ENCODE peak calls at places on chromosome 2, in five cellular contexts. O is Peyer's patch, J is neuronal stem cell, M is upper lobe of right lung, G is tibial nerve. E is an unnamed sample.

GRCh38 chr2:237384672-237385020 is 29.3 kb downstream of the COL6A3 start:
- DNase-seq in J (no peak), O (no peak), G (no peak), M (no peak), E (no peak)

GRCh38 chr2:168156661-168157060 is 90.7 kb downstream of the STK39 start:
- DNase-seq in G (no peak), O (peak; percentile 66), M (no peak), J (no peak), E (peak; percentile 69)

GRCh38 chr2:26653207-26654060 is 12.3 kb upstream of the CIB4 start:
- DNase-seq in G (no peak), O (peak; percentile 30), J (no peak), M (peak; percentile 63), E (no peak)

GRCh38 chr2:72116081-72116533 is 31.6 kb downstream of the CYP26B1 start:
- DNase-seq in J (no peak), M (no peak), G (no peak), O (no peak), E (no peak)

GRCh38 chr2:152468832-152469692 is 134.1 kb downstream of the FMNL2 start:
- DNase-seq in J (no peak), M (no peak), G (no peak), O (no peak), E (no peak)

GRCh38 chr2:44967056-44967455 is 25.6 kb downstream of the SIX3 start:
- DNase-seq in J (no peak), O (no peak), M (no peak), G (no peak), E (no peak)

GRCh38 chr2:212528106-212528856 is 10.3 kb downstream of the ERBB4 start:
- DNase-seq in O (no peak), G (no peak), M (no peak), J (no peak), E (no peak)

GRCh38 chr2:196101325-196101981 is 32.8 kb upstream of the DNAH7 start:
- DNase-seq in J (no peak), M (no peak), G (no peak), O (peak; percentile 76), E (no peak)

GRCh38 chr2:218010116-218010837 is 7.5 kb upstream of the TNS1 start:
- DNase-seq in J (peak; percentile 51), G (no peak), O (peak; percentile 58), M (peak; percentile 76), E (peak; percentile 84)

GRCh38 chr2:119068154-119068725 is 90.3 kb downstream of the C1QL2 start:
- DNase-seq in M (no peak), J (no peak), G (no peak), O (no peak), E (no peak)

GRCh38 chr2:150575861-150576260 is 88.4 kb upstream of the RND3 start:
- DNase-seq in G (no peak), J (no peak), M (no peak), O (no peak), E (no peak)

GRCh38 chr2:32838418-32838817 is 108.3 kb upstream of the LTBP1 start:
- DNase-seq in O (no peak), G (no peak), M (no peak), J (no peak), E (no peak)

GRCh38 chr2:201618744-201619654 is 24.3 kb downstream of the TMEM237 start:
- DNase-seq in M (peak; percentile 90), J (no peak), O (peak; percentile 50), G (peak; percentile 46), E (peak; percentile 88)

DNA sequence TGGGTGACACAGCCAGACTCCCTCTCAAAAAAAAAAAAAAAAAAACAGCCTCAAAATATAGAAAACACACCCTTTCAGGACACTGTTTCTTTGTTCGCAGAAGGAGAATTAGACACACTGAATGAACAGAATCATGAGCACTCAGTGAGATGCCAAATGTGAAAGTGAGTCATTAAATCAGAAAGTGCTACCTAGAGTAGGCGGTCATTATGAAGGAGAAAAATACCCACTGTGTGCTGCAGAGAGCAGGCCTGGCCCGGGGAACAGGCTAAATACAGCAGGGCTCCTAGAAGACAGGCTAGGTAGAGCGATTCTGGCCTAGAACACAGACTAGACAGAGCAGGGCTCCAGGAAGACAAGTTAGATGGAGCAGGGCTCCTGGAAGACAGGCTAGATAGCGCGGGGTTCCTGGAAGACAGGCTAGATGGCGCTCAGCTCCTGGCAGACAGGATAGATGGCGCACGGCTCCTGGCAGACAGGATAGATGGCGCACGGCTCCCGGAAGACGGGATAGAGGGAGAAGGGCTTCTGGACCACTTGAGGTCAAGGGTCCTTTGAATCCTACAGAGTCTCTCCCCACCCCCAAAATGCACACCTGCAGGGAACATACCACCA is 43.3 kb upstream of the SLC66A3 start:
- DNase-seq in G (no peak), J (no peak), O (peak; percentile 39), M (peak; percentile 21), E (no peak)
- H3K27ac ChIP-seq in G (no peak overlapping the region), J (no peak overlapping the region), O (no peak overlapping the region), M (no peak overlapping the region), E (no peak overlapping the region)

GRCh38 chr2:139055165-139055564 is 275.0 kb upstream of the NXPH2 start:
- DNase-seq in J (no peak), O (no peak), M (no peak), G (no peak), E (no peak)

DNA sequence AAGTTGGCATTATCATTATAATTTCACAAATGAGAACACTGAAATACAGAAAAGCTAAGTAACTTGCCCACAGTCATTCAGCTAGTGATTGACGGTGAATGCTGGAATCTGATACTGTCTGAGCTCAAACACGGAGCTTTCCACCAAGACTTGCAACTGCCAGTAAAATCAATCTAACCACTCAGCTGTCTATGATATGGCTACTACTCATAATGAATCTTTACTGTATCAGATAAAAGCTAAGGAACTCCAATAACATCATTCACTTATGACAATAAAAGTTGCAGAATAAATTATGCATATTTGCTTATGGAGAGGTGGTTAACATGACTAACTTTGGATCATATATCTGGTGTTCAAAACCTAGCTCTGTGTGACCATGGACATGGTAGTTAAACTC is 279.4 kb upstream of the NXPH2 start:
- DNase-seq in O (no peak), J (no peak), G (no peak), M (no peak), E (no peak)
- H3K27ac ChIP-seq in O (no peak overlapping the region), J (no peak overlapping the region), G (no peak overlapping the region), M (no peak overlapping the region), E (no peak overlapping the region)

DNA sequence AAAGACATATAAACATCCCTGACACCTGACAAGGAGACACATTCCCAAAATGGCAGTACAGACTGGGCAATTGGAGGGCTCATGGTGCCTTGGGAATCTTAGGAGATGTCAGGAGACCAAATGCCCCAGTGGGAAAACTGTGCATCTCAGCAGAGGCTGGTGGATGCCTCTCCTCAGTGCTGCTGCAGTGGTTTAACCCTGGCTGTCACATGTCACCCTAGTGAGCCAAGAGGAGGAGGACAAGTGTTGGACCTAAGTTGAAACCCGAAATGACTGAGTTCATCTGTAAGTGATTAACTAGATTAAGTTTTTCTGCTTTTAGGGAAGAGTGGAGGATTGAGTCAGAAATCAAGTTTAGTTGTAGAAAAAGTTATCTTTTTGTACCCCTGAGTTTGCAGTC is 5.2 kb upstream of the NAGK start:
- DNase-seq in J (no peak), G (no peak), M (no peak), O (no peak), E (no peak)
- H3K27ac ChIP-seq in J (no peak overlapping the region), G (no peak overlapping the region), M (no peak overlapping the region), O (no peak overlapping the region), E (no peak overlapping the region)

DNA sequence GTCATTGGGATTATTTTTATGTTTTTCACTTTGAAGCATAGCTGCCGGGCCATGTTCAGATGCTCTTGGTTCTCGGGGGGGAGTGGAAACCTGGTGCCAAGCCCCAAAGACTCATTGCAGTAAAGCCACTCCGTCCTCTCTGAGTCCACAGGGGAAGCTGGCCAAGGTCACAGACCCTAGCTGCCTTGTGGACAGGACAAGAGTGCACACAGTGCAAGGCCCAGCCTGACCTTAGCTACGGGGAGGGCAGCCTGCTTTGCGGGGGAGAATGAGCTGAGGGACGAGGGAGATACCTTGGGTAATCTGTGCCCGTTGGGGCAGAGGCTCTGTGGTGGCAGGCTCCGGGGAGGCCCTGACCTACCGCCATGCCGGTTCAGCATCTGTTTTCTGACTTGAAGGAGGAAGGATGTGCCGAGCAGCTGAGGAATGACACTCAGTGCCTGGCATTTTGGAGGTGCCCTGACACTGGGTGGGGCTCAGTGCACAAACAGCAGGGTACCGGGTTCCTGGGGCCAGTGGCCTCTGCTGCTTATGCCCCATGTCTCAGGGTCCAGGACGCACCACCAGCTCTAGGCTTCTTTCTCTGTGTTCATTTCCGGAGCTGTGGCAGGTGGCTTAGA is 87.2 kb downstream of the STPG4 start:
- DNase-seq in M (no peak), O (no peak), J (no peak), G (no peak), E (no peak)
- H3K27ac ChIP-seq in M (peak overlapping the region; percentile 61), O (peak overlapping the region; percentile 91), J (no peak overlapping the region), G (no peak overlapping the region), E (peak overlapping the region; percentile 1)

DNA sequence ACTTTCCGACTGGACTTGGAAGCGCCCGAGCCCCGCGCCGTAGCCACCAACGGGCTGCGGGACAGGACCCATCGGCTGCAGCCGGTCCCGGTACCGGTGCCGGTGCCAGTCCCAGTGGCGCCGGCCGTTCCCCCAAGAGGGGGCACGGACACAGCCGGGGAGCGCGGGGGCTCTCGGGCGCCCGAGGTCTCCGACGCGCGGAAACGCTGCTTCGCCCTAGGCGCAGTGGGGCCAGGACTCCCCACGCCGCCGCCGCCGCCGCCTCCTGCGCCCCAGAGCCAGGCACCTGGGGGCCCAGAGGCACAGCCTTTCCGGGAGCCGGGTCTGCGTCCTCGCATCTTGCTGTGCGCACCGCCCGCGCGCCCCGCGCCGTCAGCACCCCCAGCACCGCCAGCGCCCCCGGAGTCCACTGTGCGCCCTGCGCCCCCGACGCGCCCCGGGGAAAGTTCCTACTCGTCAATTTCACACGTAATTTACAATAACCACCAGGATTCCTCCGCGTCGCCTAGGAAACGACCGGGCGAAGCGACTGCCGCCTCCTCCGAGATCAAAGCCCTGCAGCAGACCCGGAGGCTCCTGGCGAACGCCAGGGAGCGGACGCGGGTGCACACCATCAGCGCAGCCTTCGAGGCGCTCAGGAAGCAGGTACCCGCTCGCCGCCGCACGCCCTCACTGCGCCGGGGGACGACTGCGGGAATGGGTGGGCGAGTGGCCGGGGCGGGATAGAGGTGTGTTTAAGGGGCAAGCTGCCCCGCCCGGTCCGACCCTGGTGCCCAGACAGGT is 713 bp downstream of the ATOH8 start:
- DNase-seq in M (peak; percentile 78), O (peak; percentile 52), J (peak; percentile 56), G (no peak), E (peak; percentile 44)
- H3K27ac ChIP-seq in M (peak overlapping the region; percentile 92), O (peak overlapping the region; percentile 70), J (no peak overlapping the region), G (peak overlapping the region; percentile 90), E (peak overlapping the region; percentile 89)

DNA sequence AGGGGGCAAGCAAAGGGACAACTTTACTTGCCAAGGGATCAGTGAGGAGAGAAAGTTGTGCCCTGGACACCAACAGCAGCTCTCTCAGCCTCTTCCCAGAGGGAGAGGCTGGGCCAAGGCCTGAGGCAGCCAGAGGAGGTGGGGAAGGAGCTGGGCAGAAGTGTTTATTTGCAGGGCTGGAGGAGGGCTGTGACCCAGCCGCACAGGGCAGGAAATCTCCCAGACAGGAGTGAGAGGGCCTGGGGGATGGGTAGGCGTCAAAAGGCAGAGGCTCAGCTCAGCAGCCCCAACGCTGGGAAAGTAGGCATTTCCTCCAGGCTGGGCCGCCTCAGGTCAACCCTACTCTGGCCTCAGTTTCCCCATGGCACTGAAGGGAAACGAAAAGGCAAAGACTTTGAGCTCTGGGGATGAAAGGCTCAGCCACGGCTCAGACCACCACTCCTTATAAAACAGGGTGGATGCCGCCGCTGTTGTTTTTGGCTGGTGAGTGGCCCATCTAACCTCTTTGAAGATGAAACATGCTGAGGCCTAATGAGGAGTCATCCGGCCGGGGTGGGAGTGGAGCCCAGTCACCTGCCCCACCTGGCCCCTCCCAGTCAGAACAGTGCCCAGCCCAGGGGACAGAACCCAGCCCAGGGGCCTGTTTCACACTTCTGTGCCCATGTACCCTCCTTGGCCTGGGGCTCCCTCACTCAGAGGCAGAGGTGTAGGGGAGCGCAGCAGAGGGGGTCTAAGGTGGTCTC is 21.9 kb upstream of the SEMA4C start:
- DNase-seq in J (no peak), O (no peak), M (peak; percentile 78), G (no peak), E (no peak)
- H3K27ac ChIP-seq in J (no peak overlapping the region), O (no peak overlapping the region), M (peak overlapping the region; percentile 4), G (no peak overlapping the region), E (no peak overlapping the region)

GRCh38 chr2:176149484-176150337 is 1.6 kb upstream of the HOXD4 start:
- DNase-seq in G (no peak), J (no peak), O (no peak), M (no peak), E (no peak)
- H3K27ac ChIP-seq in G (no peak overlapping the region), J (no peak overlapping the region), O (no peak overlapping the region), M (no peak overlapping the region), E (no peak overlapping the region)